ENCODE peak calls at places on chromosomes 3 and 15, in four cellular contexts. T is pancreas, M is tibial artery, H is ovary. J is an unnamed sample.

GRCh38 chr3:191391873-191392808 is 61.8 kb upstream of the UTS2B start:
- DNase-seq in T (no peak), M (no peak), H (no peak), J (no peak)

GRCh38 chr15:89860851-89861360 is 32.9 kb downstream of the AP3S2 start:
- DNase-seq in T (no peak), M (no peak), H (no peak), J (no peak)

GRCh38 chr15:101031203-101031602 is 112.0 kb downstream of the LRRK1 start:
- DNase-seq in T (no peak), M (no peak), H (peak; percentile 10), J (no peak)

GRCh38 chr3:94593531-94594150 is 530.8 kb downstream of the NSUN3 start:
- DNase-seq in T (no peak), M (no peak), H (no peak), J (no peak)

GRCh38 chr3:16665282-16665741 is 60.1 kb upstream of the DAZL start:
- DNase-seq in T (no peak), M (no peak), H (no peak), J (peak; percentile 9)

GRCh38 chr3:98333989-98334606 is 19.6 kb upstream of the OR5K4 start:
- DNase-seq in T (no peak), M (no peak), H (no peak), J (no peak)

GRCh38 chr3:137987723-137988122 is 22.2 kb upstream of the CLDN18 start:
- DNase-seq in T (no peak), M (no peak), H (no peak), J (no peak)

GRCh38 chr3:70716832-70717231 is 404.4 kb upstream of the MDFIC2 start:
- DNase-seq in T (no peak), M (peak; percentile 44), H (peak; percentile 36), J (no peak)

GRCh38 chr3:69294014-69294771 is 91.7 kb downstream of the FRMD4B start:
- DNase-seq in T (no peak), M (no peak), H (no peak), J (no peak)

GRCh38 chr3:100216713-100217112 is 44.1 kb upstream of the TBC1D23 start:
- DNase-seq in T (no peak), M (no peak), H (no peak), J (peak; percentile 45)

GRCh38 chr3:155078959-155079794 is 942 bp upstream of the MME start:
- DNase-seq in T (no peak), M (no peak), H (no peak), J (peak; percentile 76)

GRCh38 chr15:90716317-90716975 is 700 bp upstream of the BLM start:
- DNase-seq in T (no peak), M (no peak), H (no peak), J (no peak)

GRCh38 chr3:140092883-140093536 is 158.0 kb downstream of the CLSTN2 start:
- DNase-seq in T (no peak), M (no peak), H (no peak), J (no peak)

GRCh38 chr3:97793415-97794019 is 28.3 kb upstream of the CRYBG3 start:
- DNase-seq in T (no peak), M (no peak), H (no peak), J (no peak)

GRCh38 chr3:42721690-42722089 is 19.1 kb upstream of the HHATL start:
- DNase-seq in T (no peak), M (peak; percentile 41), H (no peak), J (no peak)

GRCh38 chr3:123063034-123063433 is 3.8 kb upstream of the PDIA5 start:
- DNase-seq in T (no peak), M (no peak), H (no peak), J (no peak)

GRCh38 chr15:99487337-99487730 is 78.5 kb upstream of the MEF2A start:
- DNase-seq in T (no peak), M (no peak), H (no peak), J (no peak)

GRCh38 chr15:37109952-37110630 is 9.7 kb upstream of the MEIS2 start:
- DNase-seq in T (peak; percentile 77), M (no peak), H (no peak), J (no peak)

GRCh38 chr3:168843481-168843880 is 747.8 kb upstream of the GOLIM4 start:
- DNase-seq in T (no peak), M (no peak), H (no peak), J (no peak)

GRCh38 chr3:36800533-36801116 is 36.3 kb upstream of the DCLK3 start:
- DNase-seq in T (no peak), M (no peak), H (no peak), J (no peak)

GRCh38 chr15:60798821-60799220 is 319.9 kb upstream of the ICE2 start:
- DNase-seq in T (no peak), M (no peak), H (peak; percentile 45), J (no peak)

DNA sequence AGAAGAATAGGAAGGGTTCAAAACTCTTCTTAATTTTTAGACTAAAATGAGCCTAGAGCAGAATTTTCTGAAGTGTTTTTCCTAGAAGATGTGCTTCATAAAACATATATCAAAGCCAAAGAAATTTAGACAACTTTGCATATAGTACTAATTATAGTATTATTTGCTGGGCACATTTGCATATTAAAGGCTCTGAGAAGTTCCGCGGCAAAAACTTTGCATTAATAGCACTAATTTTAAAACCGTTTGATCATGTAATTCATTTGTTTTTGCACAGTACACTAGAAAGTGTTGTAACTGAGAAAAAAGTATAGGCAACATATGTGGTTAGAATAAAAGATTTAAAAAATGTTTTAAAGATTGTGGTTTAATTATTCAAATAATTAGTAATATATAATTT is 412.0 kb upstream of the NR2F2 start:
- DNase-seq in T (no peak), M (no peak), H (no peak), J (no peak)
- H3K27ac ChIP-seq in T (no peak overlapping the region), M (no peak overlapping the region), H (no peak overlapping the region), J (no peak overlapping the region)

DNA sequence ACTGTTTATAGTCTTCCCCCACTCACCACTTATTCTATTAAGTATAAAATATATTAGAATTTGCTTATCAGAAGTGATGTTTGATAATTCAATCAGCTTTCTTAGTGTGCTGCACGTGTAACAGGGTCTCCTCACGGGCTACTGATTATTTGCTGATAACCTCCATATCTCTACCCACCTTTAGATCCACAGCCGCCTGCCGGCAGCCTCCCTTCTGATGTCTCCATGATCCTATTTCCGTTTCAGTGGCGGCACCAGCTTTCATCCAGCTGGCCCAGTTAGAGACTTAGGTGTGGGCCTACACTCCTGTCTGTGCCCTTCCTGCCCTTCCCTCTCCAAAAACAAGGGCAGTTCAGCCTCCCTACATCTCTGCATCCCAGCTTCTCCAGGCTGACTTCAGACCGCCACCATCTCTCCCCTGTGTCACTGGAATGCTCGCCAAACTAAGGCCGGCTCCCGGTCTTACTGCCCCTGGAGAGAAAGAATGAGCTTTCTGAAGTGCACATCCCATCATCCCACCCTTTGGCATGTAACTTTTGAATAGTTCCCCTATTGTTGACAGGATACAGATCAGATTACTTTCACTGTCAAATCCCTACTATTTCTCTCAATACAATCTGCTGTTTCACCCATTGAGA is 76.6 kb upstream of the PRTG start:
- DNase-seq in T (no peak), M (no peak), H (no peak), J (peak; percentile 27)
- H3K27ac ChIP-seq in T (no peak overlapping the region), M (no peak overlapping the region), H (no peak overlapping the region), J (no peak overlapping the region)

DNA sequence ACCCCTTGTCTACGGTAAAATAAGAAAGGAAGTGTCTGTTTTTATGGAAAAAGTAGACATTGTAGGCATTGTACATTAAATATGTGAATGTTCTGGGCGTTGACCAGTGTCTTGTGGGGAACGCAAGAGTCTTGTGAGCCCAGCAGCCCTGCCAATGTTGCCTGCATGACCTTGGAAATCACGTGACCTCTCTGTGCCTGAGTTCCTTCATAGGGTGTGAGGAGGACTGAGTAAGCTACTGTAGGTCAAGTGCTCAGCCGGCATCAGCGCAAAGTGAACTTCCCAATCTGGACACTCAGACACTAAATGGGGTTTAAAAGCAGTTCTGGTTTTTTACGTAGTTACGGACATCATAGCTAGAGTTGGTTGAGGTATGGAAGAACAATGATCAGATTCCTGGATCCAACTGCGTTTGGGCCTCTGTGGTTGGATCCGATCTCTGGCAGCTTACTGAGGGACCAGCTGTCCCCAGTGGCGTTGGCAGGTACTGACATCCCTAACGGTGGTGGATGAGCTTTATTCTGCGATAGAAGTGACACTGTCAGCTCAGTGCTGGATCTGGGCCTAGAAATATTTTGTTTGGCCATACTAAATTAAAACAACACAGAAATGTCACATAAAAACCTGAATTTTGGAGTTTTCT is 63.8 kb downstream of the SPSB4 start:
- DNase-seq in T (no peak), M (no peak), H (peak; percentile 70), J (no peak)
- H3K27ac ChIP-seq in T (no peak overlapping the region), M (no peak overlapping the region), H (no peak overlapping the region), J (no peak overlapping the region)

DNA sequence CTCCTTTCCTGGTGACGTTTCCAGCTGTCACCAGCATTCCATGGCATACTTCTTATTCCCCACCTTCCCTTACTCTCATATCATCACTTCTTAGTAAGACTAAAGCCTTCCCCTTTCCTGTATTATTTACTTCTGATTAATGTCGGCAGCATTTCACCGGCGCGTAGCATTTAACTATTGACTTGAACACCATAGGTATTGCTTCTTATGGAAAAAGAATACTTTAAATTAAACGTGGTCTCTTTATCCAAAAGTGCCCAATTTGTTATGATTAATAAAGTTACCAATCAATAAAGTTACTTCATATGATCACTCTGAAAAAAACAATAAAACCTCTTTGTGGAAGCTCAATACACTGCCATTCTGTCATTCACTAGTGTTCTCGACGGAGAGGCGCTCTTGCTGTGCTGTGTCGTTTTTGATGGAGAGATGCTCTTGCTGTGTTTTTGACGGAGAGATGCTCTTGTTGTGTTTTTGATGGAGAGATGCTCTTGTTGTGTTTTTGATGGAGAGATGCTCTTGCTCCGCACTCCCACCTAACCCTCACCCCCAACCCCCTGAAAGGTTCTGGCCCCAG is 165.0 kb downstream of the XXYLT1 start:
- DNase-seq in T (no peak), M (no peak), H (no peak), J (no peak)
- H3K27ac ChIP-seq in T (no peak overlapping the region), M (no peak overlapping the region), H (no peak overlapping the region), J (no peak overlapping the region)

GRCh38 chr3:72490688-72491430 is 357.4 kb downstream of the SHQ1 start:
- DNase-seq in T (no peak), M (no peak), H (no peak), J (peak; percentile 20)
- H3K27ac ChIP-seq in T (no peak overlapping the region), M (no peak overlapping the region), H (no peak overlapping the region), J (no peak overlapping the region)

GRCh38 chr3:186381424-186382216 is 19.6 kb upstream of the DGKG start:
- DNase-seq in T (no peak), M (no peak), H (no peak), J (no peak)
- H3K27ac ChIP-seq in T (no peak overlapping the region), M (no peak overlapping the region), H (no peak overlapping the region), J (no peak overlapping the region)

DNA sequence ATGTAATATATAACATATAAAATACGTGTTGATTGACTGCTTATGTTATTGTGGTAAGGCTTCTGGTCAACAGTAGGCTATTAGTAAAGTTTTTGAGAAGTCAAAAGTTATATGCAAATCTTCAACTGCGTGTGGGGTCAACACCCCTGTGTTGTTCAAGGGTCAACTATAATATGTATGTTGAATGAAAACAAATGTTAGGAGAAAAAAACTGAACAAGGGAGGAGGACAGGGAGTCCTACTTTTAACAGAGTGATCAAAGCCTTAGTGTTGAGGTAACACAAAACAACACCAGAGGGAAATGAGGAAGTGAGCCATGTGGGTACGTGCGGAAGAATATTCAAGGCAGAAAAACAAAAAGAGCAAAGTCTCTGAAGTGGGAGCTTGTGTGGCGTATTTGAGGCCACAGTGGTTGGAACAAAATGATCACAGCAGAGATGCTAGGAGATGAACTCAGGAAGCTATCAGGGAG is 62.5 kb downstream of the SFMBT1 start:
- DNase-seq in T (no peak), M (no peak), H (no peak), J (no peak)
- H3K27ac ChIP-seq in T (no peak overlapping the region), M (no peak overlapping the region), H (no peak overlapping the region), J (no peak overlapping the region)

J was measured in SJCRH30.